ENCODE peak calls at places on chromosomes 5 and 9, in six cellular contexts. W is left lung; U is HepG2; C is CD4-positive, CD25-positive, alpha-beta regulatory T cell; N is fibroblast of mammary gland; P is lower leg skin. Y is an unnamed sample.

GRCh38 chr5:81486711-81487110 is 92.8 kb upstream of the ACOT12 start:
- DNase-seq in N (no peak), W (no peak), U (no peak), P (no peak), C (no peak), Y (no peak)

GRCh38 chr5:59124983-59125960 is 542.4 kb downstream of the RAB3C start:
- DNase-seq in C (peak), U (no peak), N (no peak), W (no peak), P (no peak), Y (no peak)

GRCh38 chr5:133387091-133387490 is 225.2 kb downstream of the FSTL4 start:
- DNase-seq in W (no peak), U (no peak), N (no peak), C (no peak), P (peak), Y (peak)

GRCh38 chr5:122999947-123000563 is 36.5 kb downstream of the PPIC start:
- DNase-seq in W (no peak), N (peak), U (peak), C (peak), P (no peak), Y (no peak)

GRCh38 chr5:149271195-149271716 is 403 bp upstream of the AFAP1L1 start:
- DNase-seq in C (no peak), W (no peak), P (peak), U (peak), N (no peak), Y (no peak)

GRCh38 chr5:58849995-58850667 is 267.3 kb downstream of the RAB3C start:
- DNase-seq in C (peak), W (peak), U (peak), P (no peak), N (peak), Y (no peak)

GRCh38 chr5:160092960-160093701 is 26.1 kb downstream of the PWWP2A start:
- DNase-seq in W (no peak), C (no peak), U (no peak), N (no peak), P (no peak), Y (no peak)

GRCh38 chr5:68406767-68407232 is 191.2 kb downstream of the PIK3R1 start:
- DNase-seq in U (no peak), W (no peak), P (no peak), N (no peak), C (peak), Y (no peak)

GRCh38 chr9:129405831-129406220 is 215.1 kb downstream of the C9orf50 start:
- DNase-seq in W (no peak), U (no peak), N (no peak), C (no peak), P (no peak), Y (no peak)

GRCh38 chr9:113695901-113696300 is 180.2 kb upstream of the ZNF618 start:
- DNase-seq in W (no peak), U (no peak), P (no peak), C (no peak), N (peak), Y (no peak)

GRCh38 chr5:60972225-60972624 is 27.2 kb downstream of the NDUFAF2 start:
- DNase-seq in C (peak), U (no peak), N (no peak), W (no peak), P (no peak), Y (no peak)

GRCh38 chr9:106892632-106893031 is 29.7 kb downstream of the ZNF462 start:
- DNase-seq in W (peak), N (peak), C (no peak), P (no peak), U (peak), Y (no peak)

GRCh38 chr9:14899042-14899814 is 11.0 kb downstream of the FREM1 start:
- DNase-seq in C (no peak), N (no peak), P (no peak), U (no peak), W (no peak), Y (no peak)

GRCh38 chr5:40172721-40173120 is 507.0 kb upstream of the PTGER4 start:
- DNase-seq in C (no peak), W (no peak), U (no peak), N (peak), P (no peak), Y (no peak)

GRCh38 chr5:39835371-39835770 is 410.6 kb upstream of the DAB2 start:
- DNase-seq in W (no peak), P (no peak), N (peak), C (no peak), U (no peak), Y (no peak)

GRCh38 chr9:70415041-70415440 is 584 bp upstream of the KLF9 start:
- DNase-seq in P (no peak), W (no peak), U (no peak), N (no peak), C (no peak), Y (no peak)

GRCh38 chr9:136740971-136741884 is 1.5 kb downstream of the LCN10 start:
- DNase-seq in P (no peak), W (no peak), N (no peak), U (no peak), C (no peak), Y (no peak)

GRCh38 chr9:89619019-89619418 is 14.2 kb downstream of the GADD45G start:
- DNase-seq in W (no peak), P (no peak), C (no peak), U (no peak), N (no peak), Y (no peak)

GRCh38 chr5:1808466-1808865 is 7.3 kb downstream of the NDUFS6 start:
- DNase-seq in N (peak), U (no peak), C (no peak), W (no peak), P (no peak), Y (no peak)

GRCh38 chr5:154494036-154494435 is 16.0 kb upstream of the HAND1 start:
- DNase-seq in P (peak), U (no peak), N (no peak), W (no peak), C (no peak), Y (peak)

GRCh38 chr5:173158366-173158765 is 14.0 kb downstream of the BNIP1 start:
- DNase-seq in N (no peak), P (peak), U (no peak), W (no peak), C (no peak), Y (no peak)

GRCh38 chr9:137371966-137372651 is 50.9 kb downstream of the EXD3 start:
- DNase-seq in N (no peak), P (peak), C (no peak), W (no peak), U (no peak), Y (no peak)

GRCh38 chr9:88092699-88093359 is 45.4 kb downstream of the SPATA31C2 start:
- DNase-seq in N (peak), W (no peak), U (no peak), C (no peak), P (no peak), Y (no peak)

GRCh38 chr9:76757274-76757673 is 7.0 kb upstream of the PCA3 start:
- DNase-seq in U (no peak), C (no peak), P (no peak), N (no peak), W (no peak), Y (no peak)

GRCh38 chr5:150485770-150486401 is 22.0 kb upstream of the NDST1 start:
- DNase-seq in C (no peak), W (peak), N (peak), P (peak), U (no peak), Y (no peak)

GRCh38 chr5:74640450-74641013 is at the start of gene ENC1:
- DNase-seq in W (peak), P (peak), U (peak), N (peak), C (peak), Y (peak)
- H3K4me3 ChIP-seq in W (peak), P (peak), U (peak), N (peak), C (peak), Y (peak)

GRCh38 chr5:138440226-138441073 is 1.6 kb downstream of the REEP2 start:
- DNase-seq in U (no peak), W (no peak), C (no peak), N (no peak), P (peak), Y (no peak)
- H3K4me3 ChIP-seq in U (peak), W (no peak), C (no peak), N (no peak), P (no peak), Y (no peak)

DNA sequence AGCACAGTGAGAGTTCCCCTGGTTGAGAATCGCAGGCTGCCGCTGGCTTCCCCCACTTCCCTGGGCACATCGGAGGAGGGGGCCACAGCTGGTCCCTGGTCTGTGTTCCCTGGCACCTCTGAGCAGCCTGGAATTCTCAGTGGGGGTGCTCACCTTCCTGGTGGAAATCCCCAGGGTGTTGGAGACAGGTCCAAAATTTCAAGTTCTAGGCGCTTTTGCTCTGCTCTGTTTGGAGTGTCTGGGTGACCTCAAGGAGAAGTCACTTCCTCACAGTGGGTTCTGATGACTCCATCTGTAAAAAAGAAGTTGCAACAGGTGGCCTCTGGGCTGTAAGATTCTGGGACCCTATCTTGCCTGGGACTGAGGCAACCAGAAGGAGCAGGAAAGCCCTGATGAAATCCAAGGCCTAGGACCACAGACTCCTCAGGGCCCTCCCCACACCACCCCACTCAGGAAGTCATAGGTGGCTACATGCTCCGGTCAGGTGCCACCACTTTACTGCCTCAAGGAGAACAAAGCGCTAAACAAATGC is at the start of gene TRAF1:
- DNase-seq in U (no peak), W (no peak), C (peak), P (no peak), N (no peak), Y (no peak)
- H3K4me3 ChIP-seq in U (no peak), W (no peak), C (peak), P (no peak), N (no peak), Y (no peak)

DNA sequence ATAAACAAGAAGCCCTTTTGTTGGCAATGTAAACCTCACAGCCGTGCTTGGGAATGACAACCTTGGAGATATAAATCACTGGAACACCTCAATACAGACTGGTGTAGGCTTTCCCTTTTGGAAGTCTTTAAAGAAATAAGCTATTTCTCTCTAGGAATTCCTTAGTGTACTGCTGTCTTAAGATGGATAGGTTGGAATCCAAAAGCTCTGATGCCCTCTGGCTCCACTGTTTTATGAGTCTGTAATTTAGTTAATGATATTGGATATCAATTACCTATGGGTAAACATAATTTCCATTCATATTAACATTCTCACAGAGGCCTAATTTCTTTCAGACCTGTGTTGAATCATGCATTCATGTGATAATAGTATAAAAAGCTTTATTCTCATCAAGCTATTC is 435.9 kb upstream of the MPDZ start:
- DNase-seq in P (no peak), U (no peak), N (no peak), C (no peak), W (no peak), Y (no peak)
- H3K4me3 ChIP-seq in P (no peak), U (no peak), N (no peak), C (no peak), W (no peak), Y (no peak)

GRCh38 chr9:91837982-91838731 is 111.9 kb downstream of the ROR2 start:
- DNase-seq in C (no peak), U (no peak), N (peak), W (peak), P (no peak), Y (peak)
- H3K4me3 ChIP-seq in C (no peak), U (no peak), N (peak), W (no peak), P (no peak), Y (peak)

GRCh38 chr5:179793470-179794139 is at the start of gene LTC4S:
- DNase-seq in P (peak), U (no peak), N (peak), C (peak), W (peak), Y (peak)
- H3K4me3 ChIP-seq in P (no peak), U (no peak), N (no peak), C (no peak), W (peak), Y (peak)